ENCODE peak calls at places on chromosomes 16 and 17, in four cellular contexts. One of them, this sample, is unnamed.
A peak's percentile ranks its signal among the peaks of the same experiment; 100 is the strongest.

GRCh38 chr16:27503662-27504061 is 46.1 kb downstream of the GTF3C1 start:
- DNase-seq in lower lobe of right lung: no peak
- DNase-seq in A549: no peak
- DNase-seq in MM.1S: no peak
- DNase-seq in this sample: no peak

GRCh38 chr16:88924834-88925539 is 52.0 kb downstream of the CBFA2T3 start:
- DNase-seq in A549: peak; percentile 87
- DNase-seq in lower lobe of right lung: no peak
- DNase-seq in MM.1S: no peak
- DNase-seq in this sample: peak; percentile 63

GRCh38 chr17:57639381-57639780 is 105.7 kb downstream of the CCDC182 start:
- DNase-seq in MM.1S: no peak
- DNase-seq in A549: no peak
- DNase-seq in lower lobe of right lung: no peak
- DNase-seq in this sample: no peak

GRCh38 chr17:33055171-33055611 is 63.5 kb downstream of the SPACA3 start:
- DNase-seq in MM.1S: no peak
- DNase-seq in A549: no peak
- DNase-seq in lower lobe of right lung: no peak
- DNase-seq in this sample: no peak

GRCh38 chr16:86517652-86518258 is 7.4 kb downstream of the FOXF1 start:
- DNase-seq in A549: peak; percentile 73
- DNase-seq in lower lobe of right lung: no peak
- DNase-seq in MM.1S: peak; percentile 8
- DNase-seq in this sample: peak; percentile 78

GRCh38 chr17:22435231-22435974 is 743.1 kb downstream of the KCNJ18 start:
- DNase-seq in MM.1S: no peak
- DNase-seq in A549: no peak
- DNase-seq in lower lobe of right lung: no peak
- DNase-seq in this sample: no peak

GRCh38 chr17:32771396-32771795 is 105.5 kb downstream of the MYO1D start:
- DNase-seq in MM.1S: no peak
- DNase-seq in lower lobe of right lung: no peak
- DNase-seq in A549: peak; percentile 14
- DNase-seq in this sample: no peak

GRCh38 chr16:58960484-58960883 is 226.4 kb upstream of the GOT2 start:
- DNase-seq in lower lobe of right lung: no peak
- DNase-seq in MM.1S: no peak
- DNase-seq in A549: no peak
- DNase-seq in this sample: no peak

GRCh38 chr16:23608194-23608593 is 12.1 kb upstream of the NDUFAB1 start:
- DNase-seq in lower lobe of right lung: no peak
- DNase-seq in A549: no peak
- DNase-seq in MM.1S: no peak
- DNase-seq in this sample: no peak

GRCh38 chr17:60280673-60281072 is 111.3 kb downstream of the USP32 start:
- DNase-seq in A549: no peak
- DNase-seq in lower lobe of right lung: no peak
- DNase-seq in MM.1S: no peak
- DNase-seq in this sample: no peak

GRCh38 chr17:2412561-2413021 is 11.7 kb upstream of the MNT start:
- DNase-seq in A549: no peak
- DNase-seq in MM.1S: no peak
- DNase-seq in lower lobe of right lung: no peak
- DNase-seq in this sample: no peak

GRCh38 chr17:40550608-40551007 is 14.7 kb downstream of the CCR7 start:
- DNase-seq in lower lobe of right lung: no peak
- DNase-seq in A549: no peak
- DNase-seq in MM.1S: no peak
- DNase-seq in this sample: no peak

GRCh38 chr16:75087040-75087979 is 29.3 kb downstream of the LDHD start:
- DNase-seq in lower lobe of right lung: no peak
- DNase-seq in A549: no peak
- DNase-seq in MM.1S: no peak
- DNase-seq in this sample: no peak

GRCh38 chr17:72592967-72593325 is 472.1 kb downstream of the SOX9 start:
- DNase-seq in MM.1S: no peak
- DNase-seq in lower lobe of right lung: no peak
- DNase-seq in A549: no peak
- DNase-seq in this sample: no peak

GRCh38 chr16:89224665-89225064 is 7.2 kb downstream of the ZNF778 start:
- DNase-seq in MM.1S: no peak
- DNase-seq in lower lobe of right lung: no peak
- DNase-seq in A549: no peak
- DNase-seq in this sample: no peak

GRCh38 chr16:1770328-1771071 is 843 bp downstream of the NME3 start:
- DNase-seq in MM.1S: no peak
- DNase-seq in A549: no peak
- DNase-seq in lower lobe of right lung: peak; percentile 73
- DNase-seq in this sample: no peak

GRCh38 chr16:82773018-82773417 is 146.2 kb downstream of the CDH13 start:
- DNase-seq in lower lobe of right lung: no peak
- DNase-seq in A549: no peak
- DNase-seq in MM.1S: no peak
- DNase-seq in this sample: no peak

GRCh38 chr17:57420674-57421392 is 164.5 kb downstream of the MSI2 start:
- DNase-seq in MM.1S: no peak
- DNase-seq in lower lobe of right lung: no peak
- DNase-seq in A549: no peak
- DNase-seq in this sample: no peak

GRCh38 chr16:81723098-81723723 is 55.9 kb upstream of the PLCG2 start:
- DNase-seq in lower lobe of right lung: no peak
- DNase-seq in MM.1S: peak; percentile 72
- DNase-seq in A549: peak; percentile 89
- DNase-seq in this sample: peak; percentile 68

GRCh38 chr16:70476272-70477020 is 22.1 kb downstream of the FCSK start:
- DNase-seq in MM.1S: peak; percentile 31
- DNase-seq in lower lobe of right lung: no peak
- DNase-seq in A549: no peak
- DNase-seq in this sample: no peak

GRCh38 chr17:42667088-42667951 is 8.2 kb downstream of the TUBG2 start:
- DNase-seq in A549: peak; percentile 99
- DNase-seq in lower lobe of right lung: no peak
- DNase-seq in MM.1S: no peak
- DNase-seq in this sample: no peak

GRCh38 chr16:88649924-88650748 is 717 bp downstream of the CYBA start:
- DNase-seq in A549: no peak
- DNase-seq in lower lobe of right lung: peak; percentile 79
- DNase-seq in MM.1S: peak; percentile 26
- DNase-seq in this sample: no peak

GRCh38 chr17:68801564-68801963 is 153.6 kb downstream of the ABCA8 start:
- DNase-seq in MM.1S: no peak
- DNase-seq in lower lobe of right lung: no peak
- DNase-seq in A549: no peak
- DNase-seq in this sample: no peak

GRCh38 chr17:61657338-61657737 is 66.3 kb upstream of the NACA2 start:
- DNase-seq in A549: no peak
- DNase-seq in lower lobe of right lung: no peak
- DNase-seq in MM.1S: no peak
- DNase-seq in this sample: no peak

GRCh38 chr17:48162946-48163506 is 55.5 kb downstream of the SNX11 start:
- DNase-seq in A549: peak; percentile 43
- DNase-seq in lower lobe of right lung: no peak
- DNase-seq in MM.1S: peak; percentile 50
- DNase-seq in this sample: no peak

GRCh38 chr16:9840761-9841665 is 341.2 kb downstream of the GRIN2A start:
- DNase-seq in MM.1S: no peak
- DNase-seq in A549: no peak
- DNase-seq in lower lobe of right lung: no peak
- DNase-seq in this sample: no peak

GRCh38 chr16:3487521-3488410 is 7.5 kb downstream of the C16orf90 start:
- DNase-seq in lower lobe of right lung: no peak
- DNase-seq in A549: no peak
- DNase-seq in MM.1S: no peak
- DNase-seq in this sample: no peak

GRCh38 chr17:82419471-82419995 is 1.1 kb upstream of the OGFOD3 start:
- DNase-seq in MM.1S: peak; percentile 62
- DNase-seq in A549: no peak
- DNase-seq in lower lobe of right lung: no peak
- DNase-seq in this sample: no peak

GRCh38 chr17:81990836-81991683 is 13.6 kb downstream of the ASPSCR1 start:
- DNase-seq in lower lobe of right lung: no peak
- DNase-seq in A549: no peak
- DNase-seq in MM.1S: no peak
- DNase-seq in this sample: no peak

GRCh38 chr17:47973541-47973940 is 2.6 kb downstream of the CDK5RAP3 start:
- DNase-seq in A549: no peak
- DNase-seq in lower lobe of right lung: no peak
- DNase-seq in MM.1S: no peak
- DNase-seq in this sample: no peak

GRCh38 chr17:68892658-68893057 is 62.5 kb downstream of the ABCA8 start:
- DNase-seq in lower lobe of right lung: no peak
- DNase-seq in A549: no peak
- DNase-seq in MM.1S: no peak
- DNase-seq in this sample: no peak

GRCh38 chr16:81544691-81545365 is 100.2 kb downstream of the CMIP start:
- DNase-seq in A549: no peak
- DNase-seq in MM.1S: no peak
- DNase-seq in lower lobe of right lung: peak; percentile 50
- DNase-seq in this sample: no peak

GRCh38 chr16:4202615-4203014 is 39.3 kb downstream of the SRL start:
- DNase-seq in MM.1S: no peak
- DNase-seq in lower lobe of right lung: no peak
- DNase-seq in A549: no peak
- DNase-seq in this sample: no peak

GRCh38 chr17:29587591-29587990 is 1.9 kb downstream of the GIT1 start:
- DNase-seq in lower lobe of right lung: no peak
- DNase-seq in A549: no peak
- DNase-seq in MM.1S: no peak
- DNase-seq in this sample: no peak
- H3K4me3 ChIP-seq in lower lobe of right lung: peak overlapping the region; percentile 90
- H3K4me3 ChIP-seq in A549: peak overlapping the region; percentile 82
- H3K4me3 ChIP-seq in MM.1S: peak overlapping the region; percentile 78
- H3K4me3 ChIP-seq in this sample: peak overlapping the region; percentile 75

GRCh38 chr17:63430223-63430622 is 15.9 kb downstream of the CYB561 start:
- DNase-seq in A549: no peak
- DNase-seq in MM.1S: no peak
- DNase-seq in lower lobe of right lung: no peak
- DNase-seq in this sample: no peak

GRCh38 chr17:63429766-63430165 is 16.3 kb downstream of the CYB561 start:
- DNase-seq in A549: no peak
- DNase-seq in lower lobe of right lung: no peak
- DNase-seq in MM.1S: no peak
- DNase-seq in this sample: no peak

GRCh38 chr17:63431618-63431938 is 14.5 kb downstream of the CYB561 start:
- DNase-seq in A549: no peak
- DNase-seq in lower lobe of right lung: no peak
- DNase-seq in MM.1S: no peak
- DNase-seq in this sample: no peak

GRCh38 chr17:63433746-63434591 is 12.1 kb downstream of the CYB561 start:
- DNase-seq in A549: no peak
- DNase-seq in lower lobe of right lung: no peak
- DNase-seq in MM.1S: no peak
- DNase-seq in this sample: no peak

DNA sequence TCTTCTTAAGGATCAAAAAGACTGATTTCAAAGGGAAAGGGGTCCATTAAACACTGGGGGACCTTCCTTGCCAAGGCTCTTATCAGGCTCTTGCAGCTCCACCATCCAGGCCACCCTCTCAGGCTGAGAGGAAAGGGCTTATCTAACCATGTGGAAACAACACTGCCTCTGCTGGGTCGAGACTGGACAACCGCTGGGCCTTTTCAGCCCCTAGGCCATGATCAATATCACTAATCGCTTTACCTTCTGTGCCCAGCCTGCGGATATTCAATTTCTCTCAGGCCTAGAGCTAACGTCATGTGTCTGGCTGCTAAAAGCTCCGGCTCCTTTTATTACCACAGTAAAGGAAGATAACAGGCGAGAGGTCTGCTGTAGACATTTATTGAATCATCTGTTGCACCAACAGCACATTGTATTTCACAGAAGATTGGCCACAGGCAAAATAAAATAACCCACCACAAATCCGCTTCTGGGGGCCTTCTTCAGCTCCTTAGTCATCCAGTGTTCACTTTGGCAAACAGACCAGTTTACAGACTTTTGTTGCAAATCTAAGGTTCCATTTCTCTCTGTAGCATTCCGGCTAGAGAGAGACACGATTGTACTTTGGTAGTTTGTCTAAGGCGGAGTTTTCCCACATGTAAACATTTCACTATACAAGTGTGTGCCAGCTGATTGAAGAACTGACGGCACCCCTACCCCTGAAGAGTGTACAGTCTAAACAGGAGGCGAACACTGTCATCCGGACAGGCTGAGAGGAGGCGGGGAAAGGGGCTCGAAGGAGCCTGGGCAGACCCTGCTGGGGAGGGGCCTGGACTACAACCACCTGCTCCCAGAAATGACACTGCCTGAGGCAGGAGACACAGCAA is 13.9 kb downstream of the CYB561 start:
- DNase-seq in MM.1S: no peak
- DNase-seq in A549: no peak
- DNase-seq in lower lobe of right lung: no peak
- DNase-seq in this sample: no peak
- H3K4me3 ChIP-seq in MM.1S: no peak overlapping the region
- H3K4me3 ChIP-seq in A549: no peak overlapping the region
- H3K4me3 ChIP-seq in lower lobe of right lung: no peak overlapping the region
- H3K4me3 ChIP-seq in this sample: no peak overlapping the region

DNA sequence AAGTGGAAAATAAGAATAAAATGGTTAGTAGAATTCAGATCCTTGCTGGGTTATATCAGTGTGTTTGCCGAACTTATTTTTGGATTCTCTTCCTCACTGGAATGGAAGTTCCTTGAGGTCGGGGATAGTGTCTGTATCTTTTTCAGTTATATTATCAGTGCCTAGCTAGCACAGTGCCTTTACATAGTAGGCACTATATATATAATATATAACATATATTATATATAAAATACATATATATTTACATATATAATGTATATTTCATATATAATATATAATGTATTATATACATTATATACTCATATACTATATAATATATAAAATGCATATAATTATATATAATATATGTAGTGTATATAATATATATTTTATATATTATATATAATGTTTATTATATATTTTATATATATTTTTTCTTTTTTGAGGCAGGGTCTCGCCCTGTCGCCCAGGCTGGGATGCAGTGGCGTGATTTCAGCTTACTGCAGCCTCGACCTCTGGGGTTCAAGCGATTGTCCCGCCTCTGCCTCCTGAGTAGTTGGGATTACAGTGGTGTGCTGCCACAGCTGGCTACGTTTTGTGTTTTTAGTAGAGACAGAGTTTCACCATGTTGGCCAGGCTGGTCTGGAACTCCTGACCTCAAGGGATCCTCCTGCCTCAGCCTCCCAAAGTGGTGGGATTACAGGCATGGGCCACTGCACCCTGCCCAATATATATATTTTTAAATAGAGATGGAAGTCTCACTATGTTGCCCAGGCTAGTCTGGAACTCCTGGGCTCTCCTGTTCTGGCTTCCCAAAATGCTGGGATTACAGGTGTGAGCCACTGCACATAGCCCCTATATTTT is 3.2 kb downstream of the NFATC3 start:
- DNase-seq in MM.1S: no peak
- DNase-seq in lower lobe of right lung: no peak
- DNase-seq in A549: no peak
- DNase-seq in this sample: no peak
- H3K4me3 ChIP-seq in MM.1S: peak overlapping the region; percentile 71
- H3K4me3 ChIP-seq in lower lobe of right lung: no peak overlapping the region
- H3K4me3 ChIP-seq in A549: no peak overlapping the region
- H3K4me3 ChIP-seq in this sample: no peak overlapping the region

GRCh38 chr17:11582217-11582616 is 16.1 kb upstream of the DNAH9 start:
- DNase-seq in MM.1S: no peak
- DNase-seq in A549: no peak
- DNase-seq in lower lobe of right lung: no peak
- DNase-seq in this sample: no peak
- H3K4me3 ChIP-seq in MM.1S: no peak overlapping the region
- H3K4me3 ChIP-seq in A549: no peak overlapping the region
- H3K4me3 ChIP-seq in lower lobe of right lung: no peak overlapping the region
- H3K4me3 ChIP-seq in this sample: no peak overlapping the region